ENCODE peak calls at places on chromosomes 3 and 15, in ten cellular contexts. B is NCI-H1092 treated with DMSO at 0.1 percent for 48 hours; O is effector memory CD4-positive, alpha-beta T cell; F is stimulated activated CD4-positive, alpha-beta T cell treated with anti-CD3 and anti-CD28 coated beads, Interleukin-4, amount 100 ng/mL, for 48 hours; P is activated T-cell treated with anti-CD3 and anti-CD28 coated beads for 48 hours; H is left ventricle myocardium inferior; C is head of caudate nucleus; M is GDM1; Y is astrocyte of the spinal cord; L is upper lobe of right lung. U is an unnamed sample.

GRCh38 chr15:45026646-45027045 is 3.7 kb downstream of the SORD start:
- DNase-seq in C (no peak), B (no peak), F (no peak), H (no peak), Y (no peak), P (no peak), M (no peak), O (no peak), L (no peak), U (no peak)

GRCh38 chr15:65952425-65953053 is 83.2 kb downstream of the RAB11A start:
- DNase-seq in Y (peak), F (no peak), H (no peak), L (no peak), C (no peak), M (no peak), O (no peak), B (no peak), P (no peak), U (no peak)

GRCh38 chr3:8742921-8743605 is 9.5 kb downstream of the CAV3 start:
- DNase-seq in Y (peak), M (no peak), B (no peak), C (no peak), L (no peak), O (no peak), H (no peak), F (no peak), P (no peak), U (no peak)

GRCh38 chr3:195040094-195040493 is 230.9 kb downstream of the XXYLT1 start:
- DNase-seq in C (no peak), B (no peak), Y (no peak), L (peak), H (peak), F (no peak), O (no peak), M (no peak), P (no peak), U (no peak)

GRCh38 chr3:126983276-126983652 is 349 bp downstream of the PLXNA1 start:
- DNase-seq in H (no peak), F (no peak), O (no peak), Y (no peak), M (no peak), L (no peak), C (no peak), B (no peak), P (no peak), U (no peak)

GRCh38 chr3:51622402-51622801 is 48.6 kb upstream of the TEX264 start:
- DNase-seq in O (no peak), P (no peak), M (no peak), H (no peak), Y (no peak), B (no peak), L (no peak), F (no peak), C (no peak), U (no peak)

GRCh38 chr3:119490153-119490552 is 8.2 kb upstream of the TIMMDC1 start:
- DNase-seq in O (no peak), M (no peak), P (no peak), L (no peak), H (no peak), C (no peak), B (no peak), F (no peak), Y (no peak), U (no peak)

GRCh38 chr3:112115161-112115739 is 17.8 kb downstream of the GCSAM start:
- DNase-seq in C (no peak), P (no peak), H (no peak), B (no peak), Y (no peak), F (no peak), L (no peak), M (no peak), O (no peak), U (no peak)

GRCh38 chr15:35458176-35458856 is 87.6 kb downstream of the DPH6 start:
- DNase-seq in L (no peak), M (no peak), F (no peak), Y (no peak), H (no peak), P (no peak), B (no peak), O (no peak), C (no peak), U (no peak)

GRCh38 chr3:68988740-68989139 is 24.7 kb downstream of the EOGT start:
- DNase-seq in L (no peak), C (no peak), Y (peak), O (no peak), B (no peak), F (no peak), M (no peak), P (no peak), H (no peak), U (no peak)

GRCh38 chr15:66955871-66956585 is 109.4 kb upstream of the SMAD3 start:
- DNase-seq in L (no peak), M (no peak), P (no peak), O (no peak), F (no peak), Y (peak), C (no peak), H (no peak), B (no peak), U (no peak)

GRCh38 chr3:142998439-142998838 is 2.9 kb upstream of the U2SURP start:
- DNase-seq in P (no peak), B (no peak), O (no peak), F (no peak), H (no peak), L (no peak), C (no peak), Y (no peak), M (no peak), U (no peak)

GRCh38 chr3:135491478-135491877 is 474.1 kb upstream of the PPP2R3A start:
- DNase-seq in L (no peak), B (no peak), C (no peak), F (no peak), O (no peak), M (no peak), Y (peak), H (no peak), P (no peak), U (no peak)

GRCh38 chr3:11467875-11468274 is 175.8 kb downstream of the VGLL4 start:
- DNase-seq in O (no peak), M (no peak), F (no peak), L (no peak), C (no peak), P (no peak), Y (no peak), B (no peak), H (no peak), U (no peak)

GRCh38 chr3:65077124-65077523 is 389.3 kb upstream of the ADAMTS9 start:
- DNase-seq in B (no peak), H (no peak), P (no peak), O (no peak), Y (no peak), F (no peak), C (no peak), L (no peak), M (no peak), U (no peak)

GRCh38 chr15:98683821-98684220 is 35.5 kb downstream of the IGF1R start:
- DNase-seq in O (no peak), Y (no peak), B (no peak), H (no peak), C (no peak), L (no peak), F (no peak), M (no peak), P (no peak), U (no peak)

U was measured in stimulated activated naive CD8-positive, alpha-beta T cell treated with anti-CD3 and anti-CD28 coated beads, Interleukin-15, amount 100 ng/mL, for 72 hours.